ENCODE peak calls at places on chromosomes 16 and 17, in nine cellular contexts. One of them, this sample, is unnamed.

GRCh38 chr17:4711671-4712111 is 1.3 kb downstream of the ARRB2 start:
- DNase-seq in endothelial cell of umbilical vein: no peak
- DNase-seq in heart right ventricle: no peak
- DNase-seq in ovary: peak; percentile 40
- DNase-seq in Peyer's patch: peak; percentile 86
- DNase-seq in thoracic aorta: no peak
- DNase-seq in left ventricle myocardium inferior: no peak
- DNase-seq in prostate gland: no peak
- DNase-seq in body of pancreas: peak; percentile 72
- DNase-seq in this sample: peak; percentile 73

GRCh38 chr17:29177871-29178749 is 2.1 kb downstream of the MYO18A start:
- DNase-seq in thoracic aorta: no peak
- DNase-seq in heart right ventricle: no peak
- DNase-seq in endothelial cell of umbilical vein: no peak
- DNase-seq in prostate gland: no peak
- DNase-seq in Peyer's patch: peak; percentile 79
- DNase-seq in body of pancreas: peak; percentile 68
- DNase-seq in ovary: no peak
- DNase-seq in left ventricle myocardium inferior: no peak
- DNase-seq in this sample: no peak

GRCh38 chr17:51445934-51446333 is 185.6 kb downstream of the UTP18 start:
- DNase-seq in prostate gland: no peak
- DNase-seq in thoracic aorta: no peak
- DNase-seq in body of pancreas: no peak
- DNase-seq in ovary: no peak
- DNase-seq in endothelial cell of umbilical vein: no peak
- DNase-seq in left ventricle myocardium inferior: no peak
- DNase-seq in heart right ventricle: no peak
- DNase-seq in Peyer's patch: no peak
- DNase-seq in this sample: no peak

GRCh38 chr17:61805399-61805798 is 57.9 kb downstream of the BRIP1 start:
- DNase-seq in heart right ventricle: no peak
- DNase-seq in ovary: no peak
- DNase-seq in Peyer's patch: no peak
- DNase-seq in endothelial cell of umbilical vein: no peak
- DNase-seq in body of pancreas: no peak
- DNase-seq in thoracic aorta: no peak
- DNase-seq in left ventricle myocardium inferior: no peak
- DNase-seq in prostate gland: no peak
- DNase-seq in this sample: no peak

GRCh38 chr17:44249501-44250246 is 18.3 kb downstream of the SLC4A1 start:
- DNase-seq in endothelial cell of umbilical vein: no peak
- DNase-seq in thoracic aorta: no peak
- DNase-seq in ovary: no peak
- DNase-seq in heart right ventricle: no peak
- DNase-seq in body of pancreas: no peak
- DNase-seq in Peyer's patch: no peak
- DNase-seq in left ventricle myocardium inferior: no peak
- DNase-seq in prostate gland: no peak
- DNase-seq in this sample: no peak

GRCh38 chr17:17141860-17142552 is 64.1 kb downstream of the PLD6 start:
- DNase-seq in ovary: peak; percentile 76
- DNase-seq in prostate gland: peak; percentile 39
- DNase-seq in endothelial cell of umbilical vein: peak; percentile 50
- DNase-seq in body of pancreas: no peak
- DNase-seq in thoracic aorta: no peak
- DNase-seq in Peyer's patch: no peak
- DNase-seq in heart right ventricle: no peak
- DNase-seq in left ventricle myocardium inferior: peak; percentile 38
- DNase-seq in this sample: peak; percentile 78

GRCh38 chr17:45371414-45372324 is 54.8 kb upstream of the MAP3K14 start:
- DNase-seq in body of pancreas: peak; percentile 83
- DNase-seq in Peyer's patch: peak; percentile 80
- DNase-seq in ovary: peak; percentile 80
- DNase-seq in thoracic aorta: peak; percentile 36
- DNase-seq in prostate gland: peak; percentile 82
- DNase-seq in heart right ventricle: peak; percentile 80
- DNase-seq in endothelial cell of umbilical vein: peak; percentile 93
- DNase-seq in left ventricle myocardium inferior: peak; percentile 84
- DNase-seq in this sample: peak; percentile 83

GRCh38 chr17:49692751-49693150 is 14.9 kb upstream of the SPOP start:
- DNase-seq in ovary: no peak
- DNase-seq in left ventricle myocardium inferior: no peak
- DNase-seq in body of pancreas: no peak
- DNase-seq in Peyer's patch: peak; percentile 25
- DNase-seq in prostate gland: no peak
- DNase-seq in thoracic aorta: no peak
- DNase-seq in endothelial cell of umbilical vein: no peak
- DNase-seq in heart right ventricle: no peak
- DNase-seq in this sample: no peak

GRCh38 chr17:76781056-76781982 is 43.4 kb downstream of the MFSD11 start:
- DNase-seq in prostate gland: no peak
- DNase-seq in ovary: no peak
- DNase-seq in thoracic aorta: no peak
- DNase-seq in body of pancreas: no peak
- DNase-seq in Peyer's patch: no peak
- DNase-seq in endothelial cell of umbilical vein: no peak
- DNase-seq in left ventricle myocardium inferior: no peak
- DNase-seq in heart right ventricle: no peak
- DNase-seq in this sample: no peak

DNA sequence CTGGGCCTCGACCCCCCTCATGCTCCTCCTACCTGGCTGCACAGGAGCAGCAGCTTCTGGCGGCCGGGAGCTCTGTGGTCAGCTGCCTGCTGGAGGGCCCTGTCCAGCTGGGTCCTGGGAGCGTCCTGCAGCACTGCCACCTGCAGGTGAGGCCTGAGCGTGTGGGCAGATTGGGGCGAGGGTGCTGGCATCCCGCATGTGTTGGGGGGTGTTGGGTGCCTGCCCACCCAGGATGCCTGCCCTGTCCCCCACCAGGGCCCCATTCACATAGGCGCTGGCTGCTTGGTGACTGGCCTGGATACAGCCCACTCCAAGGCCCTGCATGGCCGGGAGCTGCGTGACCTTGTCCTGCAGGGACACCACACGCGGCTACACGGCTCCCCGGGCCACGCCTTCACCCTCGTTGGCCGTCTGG is 16.5 kb downstream of the FCSK start:
- DNase-seq in ovary: no peak
- DNase-seq in body of pancreas: peak; percentile 35
- DNase-seq in prostate gland: no peak
- DNase-seq in endothelial cell of umbilical vein: peak; percentile 18
- DNase-seq in heart right ventricle: peak; percentile 43
- DNase-seq in left ventricle myocardium inferior: peak; percentile 29
- DNase-seq in thoracic aorta: no peak
- DNase-seq in Peyer's patch: no peak
- DNase-seq in this sample: peak; percentile 87
- TF ChIP-seq CTCF in ovary: no peak
- TF ChIP-seq CTCF in body of pancreas: peak; percentile 28
- TF ChIP-seq CTCF in prostate gland: peak; percentile 47
- TF ChIP-seq CTCF in endothelial cell of umbilical vein: peak; percentile 36
- TF ChIP-seq CTCF in heart right ventricle: peak; percentile 44
- TF ChIP-seq CTCF in left ventricle myocardium inferior: peak; percentile 65
- TF ChIP-seq CTCF in thoracic aorta: no peak
- TF ChIP-seq CTCF in Peyer's patch: peak; percentile 57
- TF ChIP-seq CTCF in this sample: peak; percentile 36

DNA sequence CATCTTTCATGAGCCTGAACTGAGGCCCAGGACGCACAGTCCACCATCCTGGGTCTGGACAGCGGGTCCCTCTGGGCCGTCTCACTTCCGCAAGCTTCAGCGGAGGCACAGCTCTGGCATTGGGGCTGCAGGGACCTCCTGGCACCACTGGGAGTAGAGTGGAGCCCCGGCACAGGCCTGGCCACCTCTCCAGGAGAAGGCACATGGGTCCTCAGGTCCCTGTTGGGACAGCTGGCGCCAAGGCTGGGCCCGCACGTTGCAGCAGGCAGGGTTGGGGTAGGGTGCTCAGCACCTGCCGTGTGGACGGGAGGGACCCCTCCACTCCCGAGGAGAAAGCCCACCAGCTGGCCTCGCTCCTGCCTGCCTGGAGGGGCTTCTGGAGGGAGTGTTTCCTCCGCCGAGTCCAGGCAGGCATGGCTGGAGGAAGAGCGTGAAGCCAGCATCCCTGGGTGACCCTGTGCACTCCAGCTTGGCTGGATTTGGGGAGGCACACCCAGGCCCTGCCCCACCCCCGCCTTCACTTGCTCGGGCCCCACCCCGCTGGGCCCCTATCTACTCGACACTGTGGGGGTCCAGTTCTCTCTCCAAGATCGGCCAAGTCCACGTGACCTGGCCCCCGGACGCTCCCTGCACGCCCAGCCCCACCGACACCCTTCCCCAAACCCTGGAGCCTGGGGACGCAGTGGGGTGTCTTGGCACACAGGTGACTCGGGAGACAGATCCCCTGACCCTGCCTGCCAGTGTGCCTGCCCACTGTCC is 6.6 kb upstream of the METRNL start:
- DNase-seq in ovary: no peak
- DNase-seq in left ventricle myocardium inferior: no peak
- DNase-seq in heart right ventricle: no peak
- DNase-seq in body of pancreas: no peak
- DNase-seq in endothelial cell of umbilical vein: no peak
- DNase-seq in Peyer's patch: no peak
- DNase-seq in thoracic aorta: no peak
- DNase-seq in prostate gland: no peak
- DNase-seq in this sample: no peak
- H3K27me3 ChIP-seq in ovary: no peaks in the 10 kb centered on the region
- H3K27me3 ChIP-seq in left ventricle myocardium inferior: no peaks in the 10 kb centered on the region
- H3K27me3 ChIP-seq in heart right ventricle: no peaks in the 10 kb centered on the region
- H3K27me3 ChIP-seq in body of pancreas: no peaks in the 10 kb centered on the region
- H3K27me3 ChIP-seq in endothelial cell of umbilical vein: no peaks in the 10 kb centered on the region
- H3K27me3 ChIP-seq in Peyer's patch: no peaks in the 10 kb centered on the region
- H3K27me3 ChIP-seq in thoracic aorta: no peaks in the 10 kb centered on the region
- H3K27me3 ChIP-seq in prostate gland: no peaks in the 10 kb centered on the region
- H3K27me3 ChIP-seq in this sample: no peaks in the 10 kb centered on the region

GRCh38 chr17:2972749-2973148 is 90.7 kb downstream of the OR1D5 start:
- DNase-seq in endothelial cell of umbilical vein: no peak
- DNase-seq in heart right ventricle: no peak
- DNase-seq in prostate gland: no peak
- DNase-seq in Peyer's patch: no peak
- DNase-seq in ovary: no peak
- DNase-seq in thoracic aorta: no peak
- DNase-seq in left ventricle myocardium inferior: no peak
- DNase-seq in body of pancreas: no peak
- DNase-seq in this sample: no peak

GRCh38 chr17:2971851-2972250 is 91.6 kb downstream of the OR1D5 start:
- DNase-seq in Peyer's patch: no peak
- DNase-seq in ovary: no peak
- DNase-seq in left ventricle myocardium inferior: no peak
- DNase-seq in thoracic aorta: no peak
- DNase-seq in body of pancreas: no peak
- DNase-seq in heart right ventricle: no peak
- DNase-seq in endothelial cell of umbilical vein: no peak
- DNase-seq in prostate gland: no peak
- DNase-seq in this sample: no peak

GRCh38 chr17:2977157-2977556 is 86.2 kb downstream of the OR1D5 start:
- DNase-seq in endothelial cell of umbilical vein: no peak
- DNase-seq in thoracic aorta: no peak
- DNase-seq in prostate gland: no peak
- DNase-seq in left ventricle myocardium inferior: no peak
- DNase-seq in ovary: no peak
- DNase-seq in heart right ventricle: no peak
- DNase-seq in body of pancreas: no peak
- DNase-seq in Peyer's patch: no peak
- DNase-seq in this sample: no peak

GRCh38 chr17:2975469-2975958 is 87.9 kb downstream of the OR1D5 start:
- DNase-seq in body of pancreas: peak; percentile 49
- DNase-seq in ovary: peak; percentile 63
- DNase-seq in endothelial cell of umbilical vein: no peak
- DNase-seq in thoracic aorta: no peak
- DNase-seq in prostate gland: peak; percentile 61
- DNase-seq in heart right ventricle: no peak
- DNase-seq in left ventricle myocardium inferior: no peak
- DNase-seq in Peyer's patch: no peak
- DNase-seq in this sample: peak; percentile 22

DNA sequence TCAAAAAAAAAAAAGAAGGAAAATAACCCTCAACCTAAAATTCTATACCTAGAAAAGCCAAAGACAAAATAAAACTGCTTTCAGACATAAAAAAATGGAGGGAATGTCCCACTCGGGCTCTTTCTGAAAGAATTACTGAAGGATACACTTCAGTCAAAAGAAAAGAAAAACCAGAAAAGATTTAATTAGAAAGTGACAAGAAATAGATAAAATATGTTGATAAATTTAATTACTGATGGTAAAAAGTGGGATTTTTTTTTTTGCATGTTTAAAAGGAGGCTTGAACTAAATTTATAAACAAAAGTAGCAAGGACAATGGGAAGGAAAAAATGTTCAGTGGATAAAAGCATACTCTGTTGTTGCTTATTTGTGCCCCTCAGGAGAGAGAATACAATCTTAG is 89.1 kb downstream of the OR1D5 start:
- DNase-seq in Peyer's patch: no peak
- DNase-seq in ovary: no peak
- DNase-seq in body of pancreas: no peak
- DNase-seq in heart right ventricle: no peak
- DNase-seq in left ventricle myocardium inferior: no peak
- DNase-seq in thoracic aorta: no peak
- DNase-seq in endothelial cell of umbilical vein: no peak
- DNase-seq in prostate gland: no peak
- DNase-seq in this sample: no peak
- H3K27ac ChIP-seq in Peyer's patch: no peak overlapping the region
- H3K27ac ChIP-seq in ovary: no peak overlapping the region
- H3K27ac ChIP-seq in body of pancreas: no peak overlapping the region
- H3K27ac ChIP-seq in heart right ventricle: no peak overlapping the region
- H3K27ac ChIP-seq in left ventricle myocardium inferior: no peak overlapping the region
- H3K27ac ChIP-seq in thoracic aorta: no peak overlapping the region
- H3K27ac ChIP-seq in endothelial cell of umbilical vein: no peak overlapping the region
- H3K27ac ChIP-seq in prostate gland: no peak overlapping the region
- H3K27ac ChIP-seq in this sample: no peak overlapping the region

GRCh38 chr17:39636927-39637736 is at the start of gene STARD3:
- DNase-seq in heart right ventricle: peak; percentile 93
- DNase-seq in body of pancreas: peak; percentile 93
- DNase-seq in ovary: peak; percentile 93
- DNase-seq in prostate gland: peak; percentile 91
- DNase-seq in endothelial cell of umbilical vein: peak; percentile 88
- DNase-seq in left ventricle myocardium inferior: peak; percentile 95
- DNase-seq in thoracic aorta: peak; percentile 44
- DNase-seq in Peyer's patch: peak; percentile 97
- DNase-seq in this sample: peak; percentile 99
- TF ChIP-seq CTCF in heart right ventricle: peak; percentile 19
- TF ChIP-seq CTCF in body of pancreas: no peak
- TF ChIP-seq CTCF in ovary: no peak
- TF ChIP-seq CTCF in prostate gland: peak; percentile 44
- TF ChIP-seq CTCF in endothelial cell of umbilical vein: no peak
- TF ChIP-seq CTCF in left ventricle myocardium inferior: peak; percentile 30
- TF ChIP-seq CTCF in thoracic aorta: peak; percentile 17
- TF ChIP-seq CTCF in Peyer's patch: peak; percentile 36
- TF ChIP-seq CTCF in this sample: no peak

GRCh38 chr17:10792156-10792555 is 11.7 kb downstream of the TMEM238L start:
- DNase-seq in body of pancreas: no peak
- DNase-seq in left ventricle myocardium inferior: no peak
- DNase-seq in endothelial cell of umbilical vein: no peak
- DNase-seq in prostate gland: no peak
- DNase-seq in thoracic aorta: no peak
- DNase-seq in ovary: no peak
- DNase-seq in Peyer's patch: peak; percentile 81
- DNase-seq in heart right ventricle: no peak
- DNase-seq in this sample: no peak
- H3K27me3 ChIP-seq in body of pancreas: no peaks in the 10 kb centered on the region
- H3K27me3 ChIP-seq in left ventricle myocardium inferior: no peaks in the 10 kb centered on the region
- H3K27me3 ChIP-seq in endothelial cell of umbilical vein: no peaks in the 10 kb centered on the region
- H3K27me3 ChIP-seq in prostate gland: no peaks in the 10 kb centered on the region
- H3K27me3 ChIP-seq in thoracic aorta: no peaks in the 10 kb centered on the region
- H3K27me3 ChIP-seq in ovary: no peaks in the 10 kb centered on the region
- H3K27me3 ChIP-seq in Peyer's patch: no peaks in the 10 kb centered on the region
- H3K27me3 ChIP-seq in heart right ventricle: no peaks in the 10 kb centered on the region
- H3K27me3 ChIP-seq in this sample: no peaks in the 10 kb centered on the region

This sample was measured in left lung.